ENCODE peak calls at places on chromosomes 6 and 20, in five cellular contexts. Y is body of pancreas, F is heart left ventricle, D is upper lobe of left lung, B is prostate gland. C is an unnamed sample. For H3K36me3, the result is how much of the 10 kb centered on the place peaks cover.

GRCh38 chr6:5091646-5092045 is 6.5 kb downstream of the PPP1R3G start:
- DNase-seq in Y (no peak), B (no peak), F (no peak), D (no peak), C (no peak)

GRCh38 chr20:6829510-6830116 is 62.1 kb downstream of the BMP2 start:
- DNase-seq in D (no peak), B (no peak), F (no peak), Y (no peak), C (no peak)

GRCh38 chr20:29873946-29874345 is 1383.5 kb upstream of the DEFB115 start:
- DNase-seq in Y (peak), D (peak), F (peak), B (no peak), C (peak)

GRCh38 chr6:90350689-90351554 is 54.3 kb upstream of the BACH2 start:
- DNase-seq in D (no peak), B (no peak), Y (peak), F (no peak), C (no peak)

GRCh38 chr20:4809707-4810106 is 88.0 kb downstream of the PRND start:
- DNase-seq in B (no peak), Y (no peak), D (no peak), F (no peak), C (no peak)

GRCh38 chr6:127243501-127243900 is 23.2 kb upstream of the RNF146 start:
- DNase-seq in D (no peak), Y (no peak), F (no peak), B (no peak), C (no peak)

GRCh38 chr20:32603046-32603726 is 18.1 kb upstream of the NOL4L start:
- DNase-seq in D (peak), Y (peak), F (peak), B (no peak), C (no peak)

GRCh38 chr6:67779876-67780275 is 855.2 kb upstream of the ADGRB3 start:
- DNase-seq in F (no peak), Y (no peak), B (no peak), D (no peak), C (no peak)

GRCh38 chr6:30264731-30265130 is 51.5 kb upstream of the TRIM26 start:
- DNase-seq in B (no peak), Y (no peak), F (no peak), D (no peak), C (no peak)

GRCh38 chr6:124927806-124928205 is 34.4 kb upstream of the RNF217 start:
- DNase-seq in F (no peak), Y (no peak), D (no peak), B (no peak), C (no peak)

GRCh38 chr6:165883851-165884640 is 221.0 kb upstream of the PDE10A start:
- DNase-seq in Y (no peak), F (no peak), B (no peak), D (no peak), C (no peak)

GRCh38 chr6:72522735-72523141 is 99.1 kb upstream of the KCNQ5 start:
- DNase-seq in B (no peak), F (no peak), D (no peak), Y (peak), C (no peak)

GRCh38 chr6:86936834-86937218 is 502 bp upstream of the HTR1E start:
- DNase-seq in B (no peak), F (no peak), D (no peak), Y (no peak), C (no peak)

GRCh38 chr6:31963921-31964320 is 4.9 kb downstream of the SKIC2 start:
- DNase-seq in F (no peak), B (no peak), Y (no peak), D (peak), C (no peak)

GRCh38 chr6:31966506-31966905 is 5.4 kb downstream of the DXO start:
- DNase-seq in Y (no peak), F (no peak), B (no peak), D (no peak), C (no peak)

GRCh38 chr6:31967926-31968320 is 4.0 kb downstream of the DXO start:
- DNase-seq in B (no peak), D (no peak), Y (no peak), F (no peak), C (no peak)

GRCh38 chr6:31966997-31967925 is 4.7 kb downstream of the DXO start:
- DNase-seq in F (no peak), Y (no peak), D (no peak), B (no peak), C (no peak)

GRCh38 chr6:31965700-31966099 is 6.2 kb downstream of the DXO start:
- DNase-seq in F (no peak), Y (no peak), D (peak), B (no peak), C (no peak)
- TF ChIP-seq POLR2A in F (no peak), Y (no peak), D (no peak), B (no peak), C (no peak)

DNA sequence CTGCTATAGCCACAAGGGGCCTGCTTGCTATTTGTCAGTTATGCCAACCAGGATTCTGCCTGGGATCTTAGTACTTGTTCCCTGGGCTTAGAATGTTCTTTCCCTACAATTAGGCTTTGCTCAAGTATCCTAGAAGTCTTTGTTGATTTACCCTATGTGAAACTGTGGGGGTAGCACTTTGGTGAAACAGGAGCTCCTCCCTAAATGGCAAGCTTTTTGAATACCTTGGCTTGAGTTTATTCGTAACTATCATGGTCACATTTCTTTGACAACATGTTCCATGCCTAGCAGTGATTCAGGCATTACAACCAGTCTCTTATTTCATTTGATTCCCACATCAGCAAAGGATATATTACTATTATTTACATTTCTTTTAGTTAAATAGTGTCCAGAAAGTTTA is 21.2 kb downstream of the AFDN start:
- DNase-seq in Y (no peak), B (no peak), F (no peak), D (no peak), C (no peak)
- H3K27ac ChIP-seq in Y (peak), B (no peak), F (no peak), D (no peak), C (no peak)

DNA sequence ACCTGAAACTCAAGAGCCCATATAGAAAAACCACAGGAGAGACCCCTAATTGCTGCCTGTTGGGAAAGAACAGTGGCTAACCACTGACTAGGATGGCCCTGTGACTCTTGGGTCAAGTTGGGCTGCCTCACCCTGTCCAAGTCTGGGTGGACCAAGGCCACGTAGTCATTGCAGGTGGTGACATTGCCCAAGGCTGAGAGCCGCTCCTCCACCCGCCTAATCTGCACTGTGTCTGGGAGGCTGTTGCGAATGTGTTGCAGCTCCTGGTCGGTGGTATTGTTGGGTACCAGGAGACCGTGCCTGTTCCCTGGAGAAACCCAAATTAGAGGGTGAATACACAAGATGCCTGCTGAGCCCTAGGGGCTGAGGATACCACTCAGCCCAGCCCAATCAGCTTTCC is 2.6 kb upstream of the MMP24OS start:
- DNase-seq in F (no peak), Y (no peak), B (no peak), D (no peak), C (no peak)
- H3K36me3 ChIP-seq in F (under half), Y (under half), B (under half), D (under half), C (under half)

GRCh38 chr20:63536997-63537524 is at the start of gene PTK6:
- DNase-seq in Y (peak), D (peak), B (no peak), F (peak), C (no peak)
- TF ChIP-seq POLR2A in Y (no peak), D (no peak), B (no peak), F (no peak), C (no peak)

DNA sequence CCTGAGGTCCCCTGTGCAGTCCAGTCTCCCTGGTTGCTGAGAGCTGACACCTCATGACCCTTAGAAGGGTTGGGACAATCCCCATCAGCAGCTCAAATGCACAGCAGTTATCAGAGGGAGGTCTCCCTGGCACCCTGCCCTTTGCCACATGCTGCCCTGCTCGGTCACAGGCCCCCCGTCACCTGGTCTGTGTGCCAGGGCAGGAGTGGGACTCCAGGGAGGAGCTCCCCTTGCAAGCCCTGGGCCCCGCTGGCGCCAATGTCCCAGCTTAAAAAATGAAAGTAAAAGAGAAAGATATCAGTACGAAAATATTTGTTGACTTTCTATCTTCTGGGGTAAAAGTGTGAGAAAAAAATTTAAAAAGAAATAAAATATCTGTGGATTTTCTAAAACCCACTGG is 68.1 kb upstream of the SLC22A16 start:
- DNase-seq in B (no peak), Y (no peak), F (no peak), D (peak), C (no peak)
- H3K27ac ChIP-seq in B (no peak), Y (no peak), F (no peak), D (no peak), C (no peak)